ENCODE peak calls at places on chromosomes 16 and 17, in four cellular contexts. B is lung, C is heart right ventricle, O is psoas muscle. K is an unnamed sample.

GRCh38 chr16:19882186-19882585 is 2.5 kb downstream of the GPRC5B start:
- DNase-seq in B (no peak), O (no peak), C (no peak), K (no peak)

GRCh38 chr16:8561496-8561895 is 28.8 kb downstream of the TMEM114 start:
- DNase-seq in B (no peak), O (no peak), C (no peak), K (no peak)

GRCh38 chr17:80845121-80845862 is 146.3 kb upstream of the CHMP6 start:
- DNase-seq in B (no peak), C (no peak), O (no peak), K (no peak)

GRCh38 chr16:57106767-57107166 is 14.4 kb downstream of the CPNE2 start:
- DNase-seq in C (peak; percentile 63), O (peak; percentile 42), B (no peak), K (no peak)

GRCh38 chr17:74514632-74515035 is 16.6 kb downstream of the CD300LB start:
- DNase-seq in C (no peak), B (no peak), O (no peak), K (no peak)

GRCh38 chr17:29573871-29574731 is 5.6 kb downstream of the TP53I13 start:
- DNase-seq in B (no peak), O (no peak), C (peak; percentile 6), K (peak; percentile 16)

GRCh38 chr17:40095944-40096791 is 4.2 kb downstream of the NR1D1 start:
- DNase-seq in O (peak; percentile 61), B (peak; percentile 64), C (peak; percentile 70), K (peak; percentile 71)

GRCh38 chr17:18261146-18261515 is 669 bp downstream of the MIEF2 start:
- DNase-seq in C (peak; percentile 86), O (peak; percentile 88), B (peak; percentile 83), K (peak; percentile 65)

GRCh38 chr16:50560903-50561863 is 13.0 kb downstream of the NKD1 start:
- DNase-seq in O (no peak), C (no peak), B (no peak), K (no peak)

GRCh38 chr17:57636985-57637667 is 108.0 kb downstream of the CCDC182 start:
- DNase-seq in C (no peak), B (no peak), O (no peak), K (no peak)

GRCh38 chr17:44933824-44934744 is 13.5 kb downstream of the KIF18B start:
- DNase-seq in B (no peak), C (no peak), O (no peak), K (no peak)

GRCh38 chr17:81515530-81516041 is 3.0 kb upstream of the ACTG1 start:
- DNase-seq in B (no peak), O (peak; percentile 33), C (no peak), K (peak; percentile 49)

GRCh38 chr16:67922740-67923139 is 8.9 kb downstream of the CTRL start:
- DNase-seq in B (no peak), C (no peak), O (no peak), K (no peak)

GRCh38 chr17:1298616-1299015 is 19.2 kb downstream of the TRARG1 start:
- DNase-seq in O (no peak), B (no peak), C (no peak), K (no peak)

GRCh38 chr17:63116967-63117366 is 150.9 kb downstream of the TANC2 start:
- DNase-seq in C (no peak), O (no peak), B (no peak), K (no peak)

GRCh38 chr17:63116228-63116627 is 150.2 kb downstream of the TANC2 start:
- DNase-seq in B (no peak), C (no peak), O (no peak), K (no peak)

GRCh38 chr17:63117431-63117830 is 151.4 kb downstream of the TANC2 start:
- DNase-seq in O (no peak), B (no peak), C (no peak), K (no peak)

GRCh38 chr17:63113167-63113566 is 147.1 kb downstream of the TANC2 start:
- DNase-seq in C (no peak), O (no peak), B (no peak), K (no peak)
- TF ChIP-seq CTCF in C (peak; percentile 31), O (no peak), B (no peak), K (peak; percentile 32)

DNA sequence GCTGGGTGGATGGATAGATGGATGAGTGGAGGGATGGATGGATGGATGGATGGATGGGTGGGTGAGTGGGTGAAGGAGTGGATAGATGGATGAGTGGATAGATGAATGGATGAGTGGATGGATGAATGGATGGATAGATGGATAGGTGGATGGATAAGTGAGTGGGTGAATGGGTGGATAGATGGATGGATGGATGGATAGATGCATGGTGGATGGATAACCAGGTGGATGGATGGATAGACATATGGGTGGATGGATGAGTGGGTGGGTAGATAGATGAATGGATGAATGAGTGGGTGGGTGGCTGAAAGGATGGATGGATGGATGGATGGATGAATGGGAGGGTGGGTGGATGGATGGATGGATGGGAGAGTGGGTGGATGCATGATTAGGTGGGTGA is 51.0 kb upstream of the ZC3H18 start:
- DNase-seq in C (no peak), O (no peak), B (no peak), K (no peak)
- H3K4me1 ChIP-seq in C (no peaks in the 10 kb centered on the region), O (peaks cover 10% of the 10 kb centered on the region), B (no peaks in the 10 kb centered on the region), K (no peaks in the 10 kb centered on the region)

GRCh38 chr17:72254808-72255449 is 134.1 kb downstream of the SOX9 start:
- DNase-seq in O (no peak), B (no peak), C (no peak), K (no peak)

GRCh38 chr17:72258711-72259110 is 137.9 kb downstream of the SOX9 start:
- DNase-seq in B (no peak), O (no peak), C (no peak), K (no peak)

GRCh38 chr17:72253597-72253996 is 132.8 kb downstream of the SOX9 start:
- DNase-seq in C (no peak), B (no peak), O (no peak), K (no peak)

GRCh38 chr17:72259977-72260376 is 139.2 kb downstream of the SOX9 start:
- DNase-seq in C (no peak), B (no peak), O (no peak), K (peak; percentile 23)

GRCh38 chr17:72255481-72255880 is 134.7 kb downstream of the SOX9 start:
- DNase-seq in C (no peak), B (no peak), O (no peak), K (peak; percentile 30)
- TF ChIP-seq CTCF in C (no peak), B (no peak), O (no peak), K (no peak)

GRCh38 chr16:49021136-49021535 is 260.5 kb downstream of the CBLN1 start:
- DNase-seq in B (no peak), O (no peak), C (no peak), K (no peak)

GRCh38 chr16:49018259-49018931 is 263.2 kb downstream of the CBLN1 start:
- DNase-seq in C (no peak), B (no peak), O (no peak), K (no peak)

GRCh38 chr16:49020436-49020835 is 261.2 kb downstream of the CBLN1 start:
- DNase-seq in B (no peak), O (no peak), C (no peak), K (no peak)

GRCh38 chr16:49019081-49019633 is 262.5 kb downstream of the CBLN1 start:
- DNase-seq in C (no peak), O (no peak), B (no peak), K (no peak)

DNA sequence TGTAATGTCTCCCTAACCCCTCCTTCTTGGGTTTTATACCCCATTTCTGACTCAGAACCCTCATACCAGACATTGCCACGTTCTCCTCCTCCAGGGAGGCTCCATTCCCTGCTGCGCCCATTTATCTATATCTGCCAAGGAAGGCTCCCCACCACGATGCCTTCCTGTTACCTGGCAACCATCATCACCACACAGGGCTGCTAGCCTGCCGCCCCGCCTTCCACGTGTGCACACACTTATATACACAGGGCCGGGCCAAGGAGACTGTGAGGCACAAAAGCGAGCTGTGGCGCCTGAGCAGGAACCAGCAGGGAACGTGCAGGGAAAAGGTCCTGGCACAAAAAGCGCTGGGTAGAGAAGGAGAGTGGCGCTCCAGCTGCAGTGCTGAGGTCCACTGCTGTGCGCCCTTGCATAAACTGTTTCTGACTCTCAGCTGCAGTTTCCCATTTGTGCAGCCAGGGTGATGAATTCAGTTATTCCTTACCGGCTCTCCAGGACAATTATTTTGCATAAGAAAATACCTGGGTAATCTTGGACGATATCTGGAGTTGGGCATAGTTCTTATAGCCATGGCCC is 261.7 kb downstream of the CBLN1 start:
- DNase-seq in B (no peak), O (no peak), C (no peak), K (no peak)
- H3K4me1 ChIP-seq in B (peaks cover 3% of the 10 kb centered on the region), O (no peaks in the 10 kb centered on the region), C (peaks cover 10% of the 10 kb centered on the region), K (no peaks in the 10 kb centered on the region)

GRCh38 chr17:78140169-78141051 is 5.8 kb upstream of the C17orf99 start:
- DNase-seq in O (peak; percentile 90), B (peak; percentile 98), C (peak; percentile 81), K (peak; percentile 99)

GRCh38 chr17:78135858-78136500 is 5.4 kb downstream of the TMC8 start:
- DNase-seq in B (no peak), C (no peak), O (no peak), K (no peak)

GRCh38 chr17:78134899-78135385 is 4.4 kb downstream of the TMC8 start:
- DNase-seq in C (no peak), B (no peak), O (no peak), K (no peak)

GRCh38 chr17:78138204-78139060 is 7.8 kb upstream of the C17orf99 start:
- DNase-seq in B (peak; percentile 29), O (no peak), C (no peak), K (no peak)

DNA sequence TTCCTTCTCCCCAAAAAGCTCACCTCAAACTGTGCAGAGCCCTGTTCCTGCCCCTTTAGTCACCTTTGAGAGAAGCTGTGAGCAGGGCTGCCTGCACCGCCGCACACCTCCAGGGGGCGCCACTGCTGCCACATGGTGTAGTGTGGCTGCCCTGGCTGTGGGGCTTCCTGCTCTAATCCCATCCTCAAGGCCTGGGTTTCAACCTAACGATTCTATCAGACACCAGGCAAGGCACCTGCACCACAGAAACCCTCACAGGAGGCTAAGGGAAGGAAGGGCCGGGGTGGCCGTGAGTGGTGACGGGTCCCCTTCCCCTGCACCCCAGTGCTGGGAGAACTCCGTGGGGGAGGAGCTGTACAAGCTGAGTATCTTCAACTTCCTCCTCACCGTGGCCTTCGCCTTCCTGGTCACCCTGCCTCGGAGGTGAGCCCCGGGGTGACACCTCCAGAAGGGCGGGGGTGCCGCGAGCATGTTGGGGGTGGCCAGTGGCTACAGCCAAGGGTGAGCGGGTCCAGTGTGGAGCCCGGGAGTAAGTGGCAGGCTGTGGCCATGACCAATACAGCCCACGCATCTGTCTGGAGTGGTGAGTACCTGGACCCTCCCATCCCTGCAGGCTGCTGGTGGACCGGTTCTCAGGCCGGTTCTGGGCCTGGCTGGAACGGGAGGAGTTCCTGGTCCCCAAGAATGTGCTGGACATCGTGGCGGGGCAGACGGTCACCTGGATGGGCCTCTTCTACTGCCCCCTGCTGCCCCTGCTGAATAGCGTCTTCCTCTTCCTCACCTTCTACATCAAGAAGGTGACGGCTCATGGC is 7.0 kb downstream of the TMC8 start:
- DNase-seq in B (peak; percentile 35), C (no peak), O (no peak), K (no peak)
- TF ChIP-seq CTCF in B (no peak), C (peak; percentile 39), O (peak; percentile 8), K (no peak)

GRCh38 chr17:59830007-59830630 is 62.6 kb downstream of the TUBD1 start:
- DNase-seq in O (no peak), C (no peak), B (no peak), K (peak; percentile 34)
- H3K4me1 ChIP-seq in O (peaks cover 51% of the 10 kb centered on the region), C (peaks cover 17% of the 10 kb centered on the region), B (peaks cover 25% of the 10 kb centered on the region), K (peaks cover 12% of the 10 kb centered on the region)

K was measured in colonic mucosa.